ENCODE peak calls at places on chromosomes 12 and 14, in six cellular contexts. One of them, this sample, is unnamed.

GRCh38 chr14:55537782-55538181 is 42.2 kb upstream of the KTN1 start:
- DNase-seq in stomach: no peak
- DNase-seq in sigmoid colon: no peak
- DNase-seq in ovary: no peak
- DNase-seq in gastrocnemius medialis: no peak
- DNase-seq in NB4: no peak
- DNase-seq in this sample: no peak

GRCh38 chr12:69792533-69792932 is 32.5 kb upstream of the MYRFL start:
- DNase-seq in gastrocnemius medialis: no peak
- DNase-seq in ovary: no peak
- DNase-seq in stomach: no peak
- DNase-seq in NB4: no peak
- DNase-seq in sigmoid colon: no peak
- DNase-seq in this sample: no peak

GRCh38 chr12:6529291-6529737 is 5.0 kb upstream of the GAPDH start:
- DNase-seq in ovary: peak; percentile 24
- DNase-seq in stomach: no peak
- DNase-seq in gastrocnemius medialis: no peak
- DNase-seq in NB4: no peak
- DNase-seq in sigmoid colon: no peak
- DNase-seq in this sample: no peak

GRCh38 chr14:69763761-69764510 is 3.0 kb upstream of the SRSF5 start:
- DNase-seq in ovary: no peak
- DNase-seq in sigmoid colon: no peak
- DNase-seq in stomach: no peak
- DNase-seq in NB4: peak; percentile 39
- DNase-seq in gastrocnemius medialis: no peak
- DNase-seq in this sample: no peak

GRCh38 chr12:120225200-120225558 is 24.3 kb upstream of the RPLP0 start:
- DNase-seq in ovary: no peak
- DNase-seq in sigmoid colon: no peak
- DNase-seq in gastrocnemius medialis: no peak
- DNase-seq in NB4: no peak
- DNase-seq in stomach: no peak
- DNase-seq in this sample: no peak

GRCh38 chr12:76637807-76638206 is 78.2 kb upstream of the OSBPL8 start:
- DNase-seq in sigmoid colon: no peak
- DNase-seq in gastrocnemius medialis: no peak
- DNase-seq in NB4: no peak
- DNase-seq in stomach: no peak
- DNase-seq in ovary: no peak
- DNase-seq in this sample: no peak

GRCh38 chr12:120820885-120821510 is 83.2 kb downstream of the SPPL3 start:
- DNase-seq in NB4: no peak
- DNase-seq in sigmoid colon: no peak
- DNase-seq in stomach: no peak
- DNase-seq in gastrocnemius medialis: no peak
- DNase-seq in ovary: no peak
- DNase-seq in this sample: no peak

GRCh38 chr12:123847019-123847418 is 84.9 kb downstream of the DNAH10 start:
- DNase-seq in ovary: no peak
- DNase-seq in stomach: no peak
- DNase-seq in NB4: no peak
- DNase-seq in gastrocnemius medialis: no peak
- DNase-seq in sigmoid colon: no peak
- DNase-seq in this sample: no peak

GRCh38 chr12:20369164-20370000 is 1.0 kb downstream of the PDE3A start:
- DNase-seq in ovary: peak; percentile 74
- DNase-seq in sigmoid colon: peak; percentile 94
- DNase-seq in NB4: peak; percentile 85
- DNase-seq in stomach: peak; percentile 27
- DNase-seq in gastrocnemius medialis: peak; percentile 38
- DNase-seq in this sample: peak; percentile 92

GRCh38 chr14:89228921-89229639 is 188.0 kb downstream of the FOXN3 start:
- DNase-seq in gastrocnemius medialis: peak; percentile 63
- DNase-seq in NB4: no peak
- DNase-seq in sigmoid colon: no peak
- DNase-seq in ovary: no peak
- DNase-seq in stomach: no peak
- DNase-seq in this sample: no peak

GRCh38 chr12:52280319-52280795 is 5.9 kb downstream of the KRT86 start:
- DNase-seq in stomach: peak; percentile 66
- DNase-seq in NB4: peak; percentile 65
- DNase-seq in ovary: no peak
- DNase-seq in gastrocnemius medialis: peak; percentile 65
- DNase-seq in sigmoid colon: peak; percentile 94
- DNase-seq in this sample: no peak

GRCh38 chr12:53820503-53820902 is 68.7 kb upstream of the CISTR start:
- DNase-seq in gastrocnemius medialis: no peak
- DNase-seq in sigmoid colon: no peak
- DNase-seq in NB4: peak; percentile 9
- DNase-seq in ovary: no peak
- DNase-seq in stomach: no peak
- DNase-seq in this sample: no peak

GRCh38 chr12:42492267-42492666 is 97.3 kb downstream of the PRICKLE1 start:
- DNase-seq in gastrocnemius medialis: no peak
- DNase-seq in NB4: no peak
- DNase-seq in ovary: no peak
- DNase-seq in stomach: no peak
- DNase-seq in sigmoid colon: no peak
- DNase-seq in this sample: no peak

GRCh38 chr12:85920324-85920947 is 46.3 kb downstream of the NTS start:
- DNase-seq in NB4: peak; percentile 42
- DNase-seq in ovary: no peak
- DNase-seq in stomach: no peak
- DNase-seq in sigmoid colon: no peak
- DNase-seq in gastrocnemius medialis: no peak
- DNase-seq in this sample: no peak

GRCh38 chr12:110370732-110371141 is 32.8 kb downstream of the ANAPC7 start:
- DNase-seq in stomach: no peak
- DNase-seq in NB4: no peak
- DNase-seq in gastrocnemius medialis: no peak
- DNase-seq in ovary: no peak
- DNase-seq in sigmoid colon: no peak
- DNase-seq in this sample: no peak

GRCh38 chr12:26028953-26029740 is 70.7 kb downstream of the RASSF8 start:
- DNase-seq in gastrocnemius medialis: no peak
- DNase-seq in stomach: no peak
- DNase-seq in sigmoid colon: no peak
- DNase-seq in ovary: no peak
- DNase-seq in NB4: peak; percentile 76
- DNase-seq in this sample: no peak

GRCh38 chr14:59769586-59769985 is 101.0 kb downstream of the RTN1 start:
- DNase-seq in gastrocnemius medialis: no peak
- DNase-seq in NB4: no peak
- DNase-seq in stomach: no peak
- DNase-seq in sigmoid colon: no peak
- DNase-seq in ovary: no peak
- DNase-seq in this sample: no peak

GRCh38 chr12:130468186-130468585 is 130.5 kb downstream of the PIWIL1 start:
- DNase-seq in gastrocnemius medialis: no peak
- DNase-seq in NB4: no peak
- DNase-seq in sigmoid colon: no peak
- DNase-seq in stomach: no peak
- DNase-seq in ovary: no peak
- DNase-seq in this sample: no peak

GRCh38 chr14:55277972-55278740 is 6.9 kb downstream of the FBXO34 start:
- DNase-seq in NB4: peak; percentile 55
- DNase-seq in sigmoid colon: no peak
- DNase-seq in gastrocnemius medialis: no peak
- DNase-seq in ovary: no peak
- DNase-seq in stomach: no peak
- DNase-seq in this sample: no peak

GRCh38 chr14:40485688-40486087 is 1053.5 kb upstream of the FBXO33 start:
- DNase-seq in ovary: no peak
- DNase-seq in sigmoid colon: no peak
- DNase-seq in stomach: no peak
- DNase-seq in gastrocnemius medialis: no peak
- DNase-seq in NB4: no peak
- DNase-seq in this sample: no peak

GRCh38 chr14:106417224-106418049 is 891.1 kb downstream of the TMEM121 start:
- DNase-seq in gastrocnemius medialis: no peak
- DNase-seq in sigmoid colon: no peak
- DNase-seq in stomach: peak; percentile 44
- DNase-seq in ovary: peak; percentile 25
- DNase-seq in NB4: peak; percentile 87
- DNase-seq in this sample: peak; percentile 23

GRCh38 chr12:88805692-88806091 is 225.4 kb upstream of the KITLG start:
- DNase-seq in gastrocnemius medialis: no peak
- DNase-seq in stomach: no peak
- DNase-seq in sigmoid colon: no peak
- DNase-seq in NB4: peak; percentile 27
- DNase-seq in ovary: no peak
- DNase-seq in this sample: no peak

GRCh38 chr12:104942075-104942474 is 16.0 kb downstream of the SLC41A2 start:
- DNase-seq in ovary: no peak
- DNase-seq in gastrocnemius medialis: no peak
- DNase-seq in sigmoid colon: no peak
- DNase-seq in NB4: no peak
- DNase-seq in stomach: no peak
- DNase-seq in this sample: no peak

GRCh38 chr12:3490848-3491382 is at the start of gene PRMT8:
- DNase-seq in NB4: no peak
- DNase-seq in sigmoid colon: no peak
- DNase-seq in gastrocnemius medialis: no peak
- DNase-seq in ovary: no peak
- DNase-seq in stomach: no peak
- DNase-seq in this sample: no peak

GRCh38 chr12:110079477-110080400 is 31.4 kb upstream of the C12orf76 start:
- DNase-seq in ovary: no peak
- DNase-seq in gastrocnemius medialis: peak; percentile 17
- DNase-seq in stomach: peak; percentile 44
- DNase-seq in sigmoid colon: peak; percentile 72
- DNase-seq in NB4: peak; percentile 50
- DNase-seq in this sample: peak; percentile 38

DNA sequence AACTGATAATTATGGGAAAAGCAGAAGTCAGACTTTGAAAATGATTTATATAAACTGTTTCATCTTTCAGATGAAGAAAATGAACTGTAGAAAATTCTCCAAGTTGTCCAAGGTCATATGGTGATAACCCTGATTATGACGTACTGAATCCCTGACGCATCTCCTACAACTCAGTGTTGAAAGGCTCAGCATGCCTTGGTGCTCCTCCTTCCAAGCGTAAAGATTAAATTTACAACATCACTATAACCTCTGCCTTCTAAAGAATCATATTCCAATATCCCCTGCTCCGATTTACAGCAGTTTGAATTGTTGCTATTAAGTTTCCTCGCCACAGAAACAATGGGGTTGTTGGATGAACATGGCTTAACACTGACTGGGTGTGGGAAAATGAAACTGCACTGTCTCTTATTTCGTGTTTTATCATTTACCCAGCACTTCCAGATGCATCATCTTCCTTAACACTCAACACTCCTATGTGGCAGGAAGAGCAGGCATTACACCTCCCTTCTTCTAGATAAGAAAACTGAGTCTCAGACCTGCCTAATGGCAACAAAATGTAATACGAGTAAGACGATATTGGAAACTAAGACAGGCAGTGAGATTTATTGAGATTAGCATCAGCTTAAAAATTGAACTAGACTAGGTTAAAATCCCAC is 74.3 kb downstream of the PPM1H start:
- DNase-seq in gastrocnemius medialis: no peak
- DNase-seq in stomach: no peak
- DNase-seq in sigmoid colon: no peak
- DNase-seq in ovary: no peak
- DNase-seq in NB4: no peak
- DNase-seq in this sample: no peak
- H3K4me3 ChIP-seq in gastrocnemius medialis: peak overlapping the region; percentile 2
- H3K4me3 ChIP-seq in stomach: no peak overlapping the region
- H3K4me3 ChIP-seq in sigmoid colon: no peak overlapping the region
- H3K4me3 ChIP-seq in ovary: no peak overlapping the region
- H3K4me3 ChIP-seq in NB4: no peak overlapping the region
- H3K4me3 ChIP-seq in this sample: peak overlapping the region; percentile 9

DNA sequence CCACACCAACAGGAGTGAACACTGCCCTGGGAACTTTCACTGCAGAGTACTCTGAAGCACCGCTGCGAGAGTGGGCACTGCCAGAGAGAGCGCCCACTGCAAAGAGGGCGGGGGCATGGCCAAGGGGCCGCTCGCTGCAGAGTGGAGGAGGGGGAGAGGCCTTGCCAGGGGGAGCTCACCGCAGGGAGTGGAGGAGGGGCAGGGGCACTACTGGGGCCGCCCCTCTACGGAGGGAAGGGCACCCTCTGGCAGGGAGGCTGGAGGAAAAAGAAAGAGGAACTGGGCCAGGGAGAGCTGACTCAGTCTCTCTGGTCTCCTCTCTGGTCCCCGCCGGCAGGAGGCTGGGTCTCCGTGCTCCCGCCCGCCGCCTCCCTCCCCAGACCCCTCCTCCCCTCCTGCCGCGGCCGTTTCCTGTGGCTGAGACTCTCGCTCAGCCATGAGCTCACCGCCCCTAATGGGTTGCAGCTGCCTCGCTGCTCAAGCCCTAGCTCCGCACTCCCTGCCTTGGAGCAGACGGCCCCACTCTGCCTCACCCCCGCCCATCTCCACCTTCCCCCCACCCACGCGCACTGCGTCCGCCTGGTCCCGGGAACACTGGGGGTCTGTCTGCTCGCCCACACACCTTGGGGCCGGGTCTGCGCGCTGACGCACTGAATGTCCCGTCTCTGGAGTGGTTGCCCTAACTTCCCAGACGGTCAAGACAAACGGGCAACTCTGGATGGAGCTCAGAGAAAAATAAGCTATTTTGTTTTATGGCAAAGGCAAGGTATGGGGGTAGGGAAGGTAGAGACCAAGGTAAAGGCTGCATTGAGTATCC is 1.3 kb downstream of the ARHGEF40 start:
- DNase-seq in sigmoid colon: peak; percentile 94
- DNase-seq in ovary: peak; percentile 86
- DNase-seq in gastrocnemius medialis: peak; percentile 65
- DNase-seq in NB4: peak; percentile 99
- DNase-seq in stomach: peak; percentile 73
- DNase-seq in this sample: peak; percentile 94
- TF ChIP-seq POLR2A in sigmoid colon: no peak
- TF ChIP-seq POLR2A in ovary: no peak
- TF ChIP-seq POLR2A in gastrocnemius medialis: no peak
- TF ChIP-seq POLR2A in NB4: peak; percentile 28
- TF ChIP-seq POLR2A in stomach: no peak
- TF ChIP-seq POLR2A in this sample: no peak

GRCh38 chr12:125296701-125297100 is 231.5 kb downstream of the AACS start:
- DNase-seq in stomach: no peak
- DNase-seq in ovary: no peak
- DNase-seq in NB4: no peak
- DNase-seq in sigmoid colon: no peak
- DNase-seq in gastrocnemius medialis: no peak
- DNase-seq in this sample: no peak
- H3K4me3 ChIP-seq in stomach: no peak overlapping the region
- H3K4me3 ChIP-seq in ovary: no peak overlapping the region
- H3K4me3 ChIP-seq in NB4: no peak overlapping the region
- H3K4me3 ChIP-seq in sigmoid colon: no peak overlapping the region
- H3K4me3 ChIP-seq in gastrocnemius medialis: no peak overlapping the region
- H3K4me3 ChIP-seq in this sample: no peak overlapping the region

DNA sequence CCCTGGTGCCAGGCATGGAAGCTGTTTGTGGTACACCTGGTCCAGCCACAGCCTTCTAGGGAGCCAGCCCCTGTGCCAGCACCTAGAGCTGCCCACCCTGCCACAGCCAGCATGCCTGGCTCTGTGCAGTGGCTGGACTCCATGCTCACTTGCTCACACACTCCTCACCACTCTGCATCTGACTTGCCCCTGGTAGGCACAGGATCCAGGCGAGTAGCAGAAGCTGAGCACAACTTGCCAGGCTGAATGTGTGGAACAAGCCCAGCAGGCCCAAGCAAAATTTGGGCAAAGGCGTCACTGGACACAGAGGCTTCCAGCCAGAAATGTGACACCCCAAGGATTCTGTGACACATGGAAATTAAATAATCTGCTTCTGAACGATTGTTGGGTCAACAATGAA is 106.7 kb downstream of the MYF5 start:
- DNase-seq in sigmoid colon: no peak
- DNase-seq in ovary: no peak
- DNase-seq in NB4: no peak
- DNase-seq in gastrocnemius medialis: no peak
- DNase-seq in stomach: no peak
- DNase-seq in this sample: no peak
- TF ChIP-seq POLR2A in sigmoid colon: no peak
- TF ChIP-seq POLR2A in ovary: no peak
- TF ChIP-seq POLR2A in NB4: no peak
- TF ChIP-seq POLR2A in gastrocnemius medialis: no peak
- TF ChIP-seq POLR2A in stomach: no peak
- TF ChIP-seq POLR2A in this sample: no peak